ENCODE peak calls at places on chromosomes 4 and X, in four cellular contexts. I, B, F and M are unnamed samples.

GRCh38 chr4:8364141-8364540 is 76.4 kb downstream of the ACOX3 start:
- DNase-seq in F (no peak), I (peak), B (no peak), M (no peak)

GRCh38 chr4:6987566-6987920 is 55.6 kb upstream of the TADA2B start:
- DNase-seq in I (no peak), F (no peak), B (peak), M (no peak)

GRCh38 chrX:98299785-98300184 is 1416.1 kb downstream of the RPA4 start:
- DNase-seq in I (no peak), B (no peak), F (no peak), M (no peak)

GRCh38 chrX:126799059-126799458 is 20.5 kb upstream of the PRR32 start:
- DNase-seq in I (no peak), B (no peak), F (no peak), M (no peak)

GRCh38 chr4:101230806-101231426 is 116.4 kb downstream of the PPP3CA start:
- DNase-seq in I (no peak), B (peak), F (no peak), M (no peak)

GRCh38 chrX:123219916-123220315 is 35.8 kb downstream of the GRIA3 start:
- DNase-seq in B (peak), F (no peak), I (peak), M (peak)

GRCh38 chr4:119040711-119041185 is 94.9 kb upstream of the MYOZ2 start:
- DNase-seq in F (peak), I (peak), B (peak), M (no peak)

GRCh38 chr4:96649536-96649935 is 809.6 kb downstream of the PDHA2 start:
- DNase-seq in I (no peak), F (peak), B (no peak), M (peak)

GRCh38 chrX:84187501-84188319 is at the start of gene RPS6KA6:
- DNase-seq in F (no peak), I (no peak), B (peak), M (no peak)

GRCh38 chr4:36841583-36842326 is 402.8 kb upstream of the NWD2 start:
- DNase-seq in B (no peak), F (no peak), I (no peak), M (no peak)

GRCh38 chr4:60201052-60201673 is 999.0 kb upstream of the ADGRL3 start:
- DNase-seq in I (no peak), F (peak), B (peak), M (no peak)

GRCh38 chr4:185488650-185489049 is 17.1 kb upstream of the CCDC110 start:
- DNase-seq in B (no peak), I (no peak), F (no peak), M (no peak)

GRCh38 chr4:161252520-161253141 is 911.2 kb downstream of the FSTL5 start:
- DNase-seq in B (peak), F (no peak), I (no peak), M (no peak)

GRCh38 chr4:57462843-57463242 is 352.7 kb upstream of the IGFBP7 start:
- DNase-seq in B (no peak), I (no peak), F (no peak), M (peak)

GRCh38 chrX:2430265-2430825 is 70.4 kb downstream of the DHRSX start:
- DNase-seq in I (no peak), B (no peak), F (no peak), M (no peak)

GRCh38 chrX:55011294-55011693 is 11.1 kb downstream of the APEX2 start:
- DNase-seq in F (no peak), B (peak), I (no peak), M (no peak)

GRCh38 chr4:52038109-52038912 is at the start of gene SGCB:
- DNase-seq in F (no peak), I (peak), B (peak), M (no peak)

GRCh38 chrX:15511563-15511962 is 11.0 kb downstream of the BMX start:
- DNase-seq in F (no peak), B (no peak), I (no peak), M (no peak)

GRCh38 chrX:3788494-3789233 is 75.2 kb upstream of the PRKX start:
- DNase-seq in F (no peak), I (no peak), B (no peak), M (no peak)

GRCh38 chr4:7993671-7994070 is 54.0 kb upstream of the AFAP1 start:
- DNase-seq in B (no peak), F (no peak), I (no peak), M (no peak)

DNA sequence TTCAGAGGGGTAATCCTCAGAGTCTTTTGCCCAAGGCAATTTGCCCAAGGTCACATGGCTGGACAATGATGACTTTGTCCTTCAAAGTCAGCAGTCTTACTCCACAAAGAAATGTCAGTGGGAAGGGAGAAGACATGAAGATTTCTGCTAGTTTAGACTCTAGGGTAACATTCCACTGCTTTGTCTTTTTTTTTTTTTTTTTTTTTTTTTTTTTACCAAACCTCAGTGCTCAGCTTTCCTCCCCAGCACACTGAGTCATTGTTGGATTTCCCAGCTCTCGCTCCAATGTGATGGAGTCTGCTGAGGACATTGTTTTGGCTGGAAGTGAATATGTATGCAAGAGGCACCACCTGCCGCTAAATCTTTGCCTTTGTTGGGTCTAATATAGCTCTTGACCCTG is 7.2 kb upstream of the C1QTNF7 start:
- DNase-seq in F (peak), I (no peak), B (peak), M (peak)
- H3K4me3 ChIP-seq in F (no peak), I (no peak), B (no peak), M (no peak)

DNA sequence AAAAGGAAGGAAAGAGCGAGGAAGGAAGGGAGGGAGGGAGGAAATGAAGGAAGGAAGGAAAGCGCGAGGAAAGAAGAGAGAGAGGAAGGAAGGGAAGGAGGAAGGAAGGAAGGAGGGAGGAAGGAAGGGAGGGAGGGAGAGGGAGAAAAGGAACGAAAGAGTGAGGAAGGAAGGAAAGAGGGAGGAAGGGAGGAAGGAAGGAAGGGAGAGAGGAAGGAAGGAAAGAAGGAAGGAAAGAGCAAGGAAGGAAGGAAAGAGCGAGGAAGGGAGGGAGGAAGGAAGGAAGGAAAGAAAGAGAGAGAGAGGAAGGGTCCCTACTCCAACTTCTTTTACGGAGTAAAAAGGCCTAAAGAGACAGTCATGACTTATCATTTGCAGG is 17.5 kb downstream of the TRIM2 start:
- DNase-seq in B (no peak), F (no peak), I (no peak), M (no peak)
- H3K4me3 ChIP-seq in B (peak), F (peak), I (peak), M (peak)

GRCh38 chr4:128858875-128859696 is 49.6 kb downstream of the JADE1 start:
- DNase-seq in I (no peak), B (peak), F (peak), M (no peak)
- H3K4me3 ChIP-seq in I (no peak), B (no peak), F (no peak), M (no peak)

DNA sequence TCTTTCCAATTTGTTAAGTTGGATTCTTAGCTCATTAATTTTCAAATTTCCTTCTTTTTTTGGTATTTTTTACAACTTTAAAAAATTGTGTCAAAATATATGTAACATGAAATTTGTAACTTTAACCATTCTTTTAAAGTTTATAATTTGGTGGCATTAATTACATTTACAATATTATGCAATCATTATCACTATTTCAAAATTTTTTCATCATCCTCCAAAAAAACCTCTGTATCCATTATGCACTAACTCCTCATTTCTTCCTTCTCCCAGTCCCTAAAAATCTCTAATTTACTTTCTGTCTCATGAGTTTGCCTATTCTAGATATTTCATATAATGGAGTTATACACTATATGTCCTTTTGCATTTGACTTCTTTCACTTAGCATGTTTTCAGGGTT is 4.7 kb upstream of the FAM47E start:
- DNase-seq in B (no peak), F (no peak), I (no peak), M (no peak)
- H3K4me3 ChIP-seq in B (no peak), F (no peak), I (no peak), M (no peak)

GRCh38 chr4:81198609-81199008 is 16.4 kb downstream of the PRKG2 start:
- DNase-seq in F (no peak), I (no peak), B (no peak), M (no peak)
- H3K4me3 ChIP-seq in F (no peak), I (no peak), B (no peak), M (no peak)

GRCh38 chrX:69505772-69506616 is 1.9 kb downstream of the NALF2 start:
- DNase-seq in F (no peak), B (no peak), I (no peak), M (no peak)
- H3K4me3 ChIP-seq in F (no peak), B (no peak), I (no peak), M (no peak)